ENCODE peak calls at places on chromosomes 3 and 15, in eight cellular contexts. O is lower leg skin, N is NCI-H2171 treated with DMSO at 0.1 percent for 48 hours, F is ELR, V is hippocampal formation, J is activated gamma-delta T cell treated with Interleukin-2 at 50 U/mL for 16 hours, C is caudate nucleus, U is HTR-8/SVneo. W is an unnamed sample.

GRCh38 chr15:27059610-27060202 is 88.7 kb downstream of the GABRG3 start:
- DNase-seq in U (no peak), C (no peak), F (peak), V (peak), N (peak), J (no peak), O (no peak), W (no peak)

GRCh38 chr3:182609575-182610156 is 183.6 kb upstream of the ATP11B start:
- DNase-seq in J (no peak), V (no peak), F (no peak), N (peak), O (no peak), C (no peak), U (no peak), W (no peak)

GRCh38 chr3:186824430-186825139 is 17.9 kb upstream of the ADIPOQ start:
- DNase-seq in U (no peak), N (peak), V (no peak), O (peak), J (no peak), C (no peak), F (no peak), W (peak)

GRCh38 chr3:84440306-84440705 is 518.5 kb upstream of the CADM2 start:
- DNase-seq in U (no peak), N (no peak), C (no peak), F (no peak), V (no peak), J (no peak), O (no peak), W (no peak)

GRCh38 chr15:50044406-50044805 is 74.6 kb downstream of the ATP8B4 start:
- DNase-seq in U (no peak), C (no peak), F (no peak), V (no peak), J (no peak), N (no peak), O (no peak), W (no peak)

GRCh38 chr3:129112308-129113052 is 9.1 kb downstream of the RAB43 start:
- DNase-seq in O (no peak), V (no peak), U (no peak), F (no peak), J (no peak), N (no peak), C (no peak), W (no peak)

GRCh38 chr15:91921821-91922198 is 68.3 kb downstream of the SLCO3A1 start:
- DNase-seq in V (no peak), U (no peak), O (peak), J (no peak), N (no peak), C (no peak), F (no peak), W (peak)

GRCh38 chr3:177294221-177294620 is 96.9 kb upstream of the TBL1XR1 start:
- DNase-seq in N (no peak), V (no peak), F (no peak), U (no peak), C (no peak), O (no peak), J (no peak), W (peak)

GRCh38 chr3:41265011-41265545 is 65.8 kb downstream of the CTNNB1 start:
- DNase-seq in C (no peak), F (peak), J (no peak), U (peak), N (no peak), O (no peak), V (no peak), W (no peak)

GRCh38 chr3:158794936-158795518 is 6.8 kb upstream of the MFSD1 start:
- DNase-seq in J (no peak), N (peak), V (no peak), U (peak), C (no peak), F (peak), O (no peak), W (no peak)

GRCh38 chr15:41985236-41986160 is 13.1 kb upstream of the EHD4 start:
- DNase-seq in V (no peak), O (peak), J (no peak), C (no peak), N (peak), F (no peak), U (no peak), W (no peak)

GRCh38 chr3:184737641-184738518 is 26.0 kb upstream of the MAGEF1 start:
- DNase-seq in N (no peak), O (peak), F (peak), V (no peak), C (no peak), J (no peak), U (peak), W (no peak)

GRCh38 chr3:2446146-2446545 is 347.5 kb downstream of the CNTN4 start:
- DNase-seq in F (no peak), C (no peak), N (no peak), J (no peak), O (no peak), U (no peak), V (no peak), W (no peak)

GRCh38 chr3:108099679-108100428 is 9.0 kb upstream of the CD47 start:
- DNase-seq in U (no peak), N (peak), O (no peak), J (peak), C (no peak), V (no peak), F (no peak), W (no peak)

GRCh38 chr3:140597792-140598191 is 80.1 kb upstream of the TRIM42 start:
- DNase-seq in C (no peak), O (no peak), F (no peak), J (no peak), N (no peak), V (no peak), U (no peak), W (no peak)

GRCh38 chr3:10867384-10867783 is 51.4 kb downstream of the SLC6A11 start:
- DNase-seq in V (no peak), C (no peak), U (peak), N (no peak), F (peak), J (no peak), O (no peak), W (no peak)

GRCh38 chr3:188680189-188680588 is 491.6 kb upstream of the TPRG1 start:
- DNase-seq in V (no peak), U (no peak), C (no peak), J (no peak), N (no peak), O (no peak), F (no peak), W (no peak)

GRCh38 chr3:74643636-74644035 is 29.2 kb upstream of the CNTN3 start:
- DNase-seq in J (no peak), U (no peak), N (no peak), F (no peak), C (no peak), V (no peak), O (peak), W (no peak)

GRCh38 chr3:118478706-118479276 is 555.9 kb downstream of the IGSF11 start:
- DNase-seq in J (no peak), V (no peak), C (no peak), U (no peak), N (no peak), O (no peak), F (no peak), W (no peak)

GRCh38 chr3:194707176-194707575 is 21.5 kb downstream of the FAM43A start:
- DNase-seq in O (no peak), N (no peak), U (no peak), J (no peak), C (no peak), V (no peak), F (no peak), W (no peak)

GRCh38 chr3:61561374-61562041 is at the start of gene PTPRG:
- DNase-seq in C (no peak), U (peak), J (no peak), F (peak), O (peak), N (peak), V (peak), W (peak)

GRCh38 chr3:52311567-52312119 is 4.5 kb upstream of the DNAH1 start:
- DNase-seq in J (no peak), O (no peak), V (no peak), N (no peak), F (no peak), U (no peak), C (no peak), W (no peak)

GRCh38 chr15:88016373-88016772 is 240.2 kb downstream of the NTRK3 start:
- DNase-seq in U (no peak), N (no peak), O (no peak), F (no peak), C (no peak), V (no peak), J (no peak), W (no peak)

GRCh38 chr15:100668321-100668690 is 65.9 kb downstream of the ASB7 start:
- DNase-seq in V (no peak), O (peak), N (no peak), C (no peak), J (no peak), U (no peak), F (no peak), W (no peak)

GRCh38 chr3:14177580-14178246 is 688 bp downstream of the XPC start:
- DNase-seq in J (no peak), U (peak), F (peak), V (no peak), O (no peak), C (no peak), N (peak), W (no peak)

GRCh38 chr15:32677238-32677750 is 35.8 kb downstream of the SCG5 start:
- DNase-seq in J (no peak), C (no peak), F (no peak), N (no peak), O (no peak), V (no peak), U (no peak), W (no peak)

GRCh38 chr15:37100109-37100873 is at the start of gene MEIS2:
- DNase-seq in N (peak), C (peak), O (peak), J (no peak), F (peak), U (peak), V (peak), W (peak)

GRCh38 chr3:71797455-71797854 is 12.5 kb upstream of the PROK2 start:
- DNase-seq in V (no peak), N (no peak), J (no peak), C (no peak), U (no peak), O (no peak), F (no peak), W (no peak)

GRCh38 chr15:35728176-35728938 is 182.4 kb upstream of the DPH6 start:
- DNase-seq in O (no peak), U (no peak), N (no peak), J (no peak), C (no peak), F (no peak), V (no peak), W (no peak)